ENCODE peak calls at places on chromosomes 12 and 14, in six cellular contexts. B, F, M, G, W and H are unnamed samples.
A peak's percentile ranks its signal among the peaks of the same experiment; 100 is the strongest.

GRCh38 chr14:73125746-73126145 is 10.6 kb upstream of the PSEN1 start:
- DNase-seq in B (no peak), F (no peak), M (no peak), G (no peak), W (no peak), H (no peak)

GRCh38 chr14:22977684-22978486 is 4.5 kb downstream of the AJUBA start:
- DNase-seq in B (peak; percentile 67), F (peak; percentile 69), M (peak; percentile 85), G (no peak), W (peak; percentile 86), H (no peak)

GRCh38 chr12:53097564-53098353 is at the start of gene IGFBP6:
- DNase-seq in B (peak; percentile 34), F (peak; percentile 55), M (peak; percentile 72), G (peak; percentile 58), W (peak; percentile 46), H (peak; percentile 93)

GRCh38 chr12:25348290-25348689 is 97.6 kb upstream of the KRAS start:
- DNase-seq in B (no peak), F (no peak), M (no peak), G (no peak), W (no peak), H (no peak)

GRCh38 chr12:109387425-109388166 is 39.9 kb downstream of the MYO1H start:
- DNase-seq in B (peak; percentile 13), F (no peak), M (no peak), G (no peak), W (no peak), H (no peak)

GRCh38 chr14:93960774-93961438 is 15.5 kb downstream of the ASB2 start:
- DNase-seq in B (no peak), F (no peak), M (no peak), G (no peak), W (no peak), H (no peak)

GRCh38 chr12:50564240-50564947 is 59.6 kb downstream of the DIP2B start:
- DNase-seq in B (no peak), F (no peak), M (no peak), G (no peak), W (no peak), H (no peak)

GRCh38 chr14:52949711-52950409 is 990 bp downstream of the FERMT2 start:
- DNase-seq in B (peak; percentile 46), F (no peak), M (peak; percentile 53), G (peak; percentile 31), W (no peak), H (no peak)

GRCh38 chr14:37721976-37722659 is 126.7 kb downstream of the TTC6 start:
- DNase-seq in B (peak; percentile 11), F (no peak), M (no peak), G (no peak), W (no peak), H (no peak)

GRCh38 chr14:59032821-59033220 is 155.6 kb upstream of the DAAM1 start:
- DNase-seq in B (no peak), F (no peak), M (no peak), G (no peak), W (no peak), H (no peak)

GRCh38 chr12:105419606-105420005 is 89.1 kb downstream of the C12orf75 start:
- DNase-seq in B (no peak), F (no peak), M (no peak), G (no peak), W (no peak), H (no peak)

GRCh38 chr14:69261761-69262331 is 1.9 kb downstream of the GALNT16 start:
- DNase-seq in B (peak; percentile 15), F (no peak), M (no peak), G (no peak), W (no peak), H (no peak)

GRCh38 chr12:124041907-124042306 is 68.9 kb downstream of the ZNF664 start:
- DNase-seq in B (no peak), F (no peak), M (no peak), G (no peak), W (no peak), H (no peak)

GRCh38 chr14:63361790-63362189 is 43.1 kb upstream of the GPHB5 start:
- DNase-seq in B (no peak), F (no peak), M (no peak), G (no peak), W (no peak), H (no peak)

GRCh38 chr12:12549426-12549825 is 13.2 kb downstream of the DUSP16 start:
- DNase-seq in B (no peak), F (no peak), M (no peak), G (no peak), W (no peak), H (no peak)

GRCh38 chr12:53327435-53328042 is 6.1 kb upstream of the AAAS start:
- DNase-seq in B (no peak), F (no peak), M (no peak), G (no peak), W (no peak), H (no peak)

GRCh38 chr14:37936971-37937370 is 270.7 kb upstream of the SSTR1 start:
- DNase-seq in B (no peak), F (no peak), M (no peak), G (no peak), W (no peak), H (no peak)

GRCh38 chr14:105855893-105856675 is 329.7 kb downstream of the TMEM121 start:
- DNase-seq in B (no peak), F (no peak), M (peak; percentile 17), G (no peak), W (peak; percentile 5), H (peak; percentile 80)

GRCh38 chr14:76456200-76456599 is 80.3 kb downstream of the ESRRB start:
- DNase-seq in B (peak; percentile 8), F (no peak), M (no peak), G (no peak), W (peak; percentile 20), H (no peak)

GRCh38 chr12:113961921-113962710 is 4.0 kb downstream of the RBM19 start:
- DNase-seq in B (peak; percentile 72), F (no peak), M (no peak), G (no peak), W (no peak), H (no peak)

GRCh38 chr14:50360851-50361250 is 35.8 kb downstream of the CDKL1 start:
- DNase-seq in B (no peak), F (no peak), M (no peak), G (no peak), W (no peak), H (no peak)

GRCh38 chr14:89684139-89684538 is 267.1 kb upstream of the FOXN3 start:
- DNase-seq in B (no peak), F (no peak), M (no peak), G (no peak), W (no peak), H (no peak)

GRCh38 chr12:83323866-83324265 is 637.2 kb downstream of the TMTC2 start:
- DNase-seq in B (no peak), F (no peak), M (no peak), G (no peak), W (no peak), H (no peak)
- TF ChIP-seq POLR2A in B (no peak), F (no peak), M (no peak), G (no peak), W (no peak), H (no peak)

GRCh38 chr12:95548539-95549391 is 2.5 kb downstream of the USP44 start:
- DNase-seq in B (peak; percentile 64), F (peak; percentile 48), M (peak; percentile 60), G (peak; percentile 32), W (peak; percentile 69), H (peak; percentile 89)
- TF ChIP-seq POLR2A in B (peak; percentile 86), F (no peak), M (peak; percentile 88), G (peak; percentile 69), W (peak; percentile 59), H (no peak)

GRCh38 chr12:121034906-121035305 is 4.1 kb downstream of the OASL start:
- DNase-seq in B (no peak), F (no peak), M (no peak), G (no peak), W (no peak), H (no peak)

GRCh38 chr12:121033625-121034349 is 5.3 kb downstream of the OASL start:
- DNase-seq in B (no peak), F (peak; percentile 38), M (peak; percentile 35), G (no peak), W (no peak), H (no peak)

GRCh38 chr12:121036810-121037326 is 2.2 kb downstream of the OASL start:
- DNase-seq in B (peak; percentile 69), F (no peak), M (no peak), G (no peak), W (no peak), H (no peak)

GRCh38 chr12:121043067-121043466 is 4.0 kb upstream of the OASL start:
- DNase-seq in B (no peak), F (no peak), M (no peak), G (no peak), W (no peak), H (no peak)

DNA sequence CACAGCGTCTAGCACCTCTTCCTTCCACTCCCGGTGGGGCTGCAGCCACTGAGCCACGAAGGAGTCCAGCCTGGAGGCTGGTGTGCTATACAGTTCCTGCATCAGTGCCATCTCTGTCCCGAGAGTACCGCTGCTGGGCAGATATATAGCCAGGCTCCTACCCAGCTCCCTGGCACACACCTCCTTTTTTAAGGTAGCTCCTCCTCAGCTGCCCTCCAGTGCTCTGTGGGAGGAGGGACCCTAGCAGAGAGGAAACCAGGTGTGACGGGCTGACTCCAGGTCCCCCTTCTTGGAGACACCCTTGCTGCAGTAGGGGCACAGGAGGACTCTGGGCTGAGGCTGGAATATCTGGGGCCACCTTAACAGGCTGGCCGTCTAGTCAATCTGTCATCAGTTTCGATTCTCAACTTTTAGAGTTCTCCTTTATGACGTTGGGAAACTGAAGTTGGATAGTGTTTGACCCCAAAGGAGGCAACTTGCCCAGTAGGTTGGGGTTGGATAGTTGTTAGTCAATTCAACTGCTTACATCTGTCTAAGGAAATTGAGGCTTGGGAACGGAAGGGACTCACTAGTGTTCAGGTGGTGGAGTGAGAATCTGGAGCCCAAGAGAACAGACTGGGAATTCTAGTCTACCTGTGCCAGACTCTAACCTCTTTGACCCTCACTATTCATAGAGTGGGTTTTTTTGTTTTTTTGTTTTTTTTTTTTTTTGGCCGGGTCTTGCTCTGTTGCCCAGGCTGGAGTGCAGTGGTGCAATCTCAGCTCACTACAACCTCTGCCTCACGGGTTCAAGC is at the start of gene OASL:
- DNase-seq in B (no peak), F (peak; percentile 77), M (peak; percentile 64), G (no peak), W (peak; percentile 20), H (peak; percentile 79)
- TF ChIP-seq POLR2A in B (no peak), F (no peak), M (peak; percentile 82), G (no peak), W (peak; percentile 46), H (no peak)

DNA sequence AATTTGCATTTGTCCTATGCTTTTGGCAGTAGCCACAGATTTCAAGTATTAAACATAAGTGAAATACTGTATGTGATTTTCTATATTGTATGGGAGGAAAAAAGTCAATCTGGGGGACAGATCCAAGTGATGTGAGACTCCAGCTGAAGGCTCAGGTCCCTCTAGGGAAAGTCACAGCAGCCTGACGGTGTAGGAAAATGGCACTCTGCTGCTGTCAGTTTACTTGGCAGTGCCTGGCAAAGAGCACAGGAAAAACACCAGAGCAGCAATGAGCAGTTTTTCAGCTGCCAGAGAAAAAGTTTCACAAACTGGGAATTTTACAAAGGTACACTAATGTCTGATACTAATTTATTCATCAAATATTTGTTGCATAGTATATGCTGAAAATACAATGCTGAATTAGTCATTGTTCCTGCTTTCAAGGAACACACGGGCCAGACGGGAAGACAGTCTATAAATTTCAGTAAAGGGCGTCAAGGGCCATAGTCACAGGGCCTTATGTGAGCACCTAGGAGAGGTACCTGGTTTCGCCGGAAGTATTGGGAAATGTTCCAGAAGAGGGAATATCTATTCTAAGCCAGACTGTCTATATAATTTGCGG is 66.2 kb upstream of the SLC38A2 start:
- DNase-seq in B (no peak), F (no peak), M (no peak), G (no peak), W (no peak), H (no peak)
- TF ChIP-seq POLR2A in B (no peak), F (no peak), M (no peak), G (no peak), W (no peak), H (no peak)

GRCh38 chr14:95534299-95535225 is at the start of gene GLRX5:
- DNase-seq in B (peak; percentile 100), F (peak; percentile 99), M (peak; percentile 98), G (peak; percentile 99), W (peak; percentile 99), H (peak; percentile 99)
- TF ChIP-seq POLR2A in B (peak; percentile 68), F (no peak), M (peak; percentile 72), G (peak; percentile 52), W (peak; percentile 75), H (no peak)